ENCODE peak calls at places on chromosomes 11 and 22, in four cellular contexts. One of them, this sample, is unnamed.

GRCh38 chr22:41263704-41264103 is 22.3 kb downstream of the RANGAP1 start:
- DNase-seq in lower lobe of right lung: no peak
- DNase-seq in pancreas: no peak
- DNase-seq in neural progenitor cell: no peak
- DNase-seq in this sample: no peak

GRCh38 chr11:127055240-127055639 is 54.7 kb upstream of the KIRREL3 start:
- DNase-seq in lower lobe of right lung: no peak
- DNase-seq in pancreas: no peak
- DNase-seq in neural progenitor cell: no peak
- DNase-seq in this sample: no peak

GRCh38 chr11:61482513-61482912 is 26.0 kb upstream of the LRRC10B start:
- DNase-seq in lower lobe of right lung: no peak
- DNase-seq in pancreas: no peak
- DNase-seq in neural progenitor cell: peak; percentile 74
- DNase-seq in this sample: no peak

GRCh38 chr11:82823635-82824614 is 76.3 kb downstream of the PRCP start:
- DNase-seq in lower lobe of right lung: no peak
- DNase-seq in pancreas: no peak
- DNase-seq in neural progenitor cell: no peak
- DNase-seq in this sample: no peak

GRCh38 chr11:45662665-45663485 is 2.5 kb downstream of the CHST1 start:
- DNase-seq in lower lobe of right lung: no peak
- DNase-seq in pancreas: no peak
- DNase-seq in neural progenitor cell: peak; percentile 56
- DNase-seq in this sample: no peak

GRCh38 chr11:64123102-64123434 is 42.8 kb downstream of the MACROD1 start:
- DNase-seq in lower lobe of right lung: peak; percentile 83
- DNase-seq in pancreas: peak; percentile 90
- DNase-seq in neural progenitor cell: no peak
- DNase-seq in this sample: no peak

GRCh38 chr22:49693416-49693815 is 134.3 kb downstream of the BRD1 start:
- DNase-seq in lower lobe of right lung: no peak
- DNase-seq in pancreas: no peak
- DNase-seq in neural progenitor cell: no peak
- DNase-seq in this sample: no peak

GRCh38 chr11:69642549-69642912 is 1.6 kb downstream of the CCND1 start:
- DNase-seq in lower lobe of right lung: no peak
- DNase-seq in pancreas: no peak
- DNase-seq in neural progenitor cell: peak; percentile 60
- DNase-seq in this sample: peak; percentile 72

GRCh38 chr11:88102595-88102929 is 72.7 kb downstream of the RAB38 start:
- DNase-seq in lower lobe of right lung: no peak
- DNase-seq in pancreas: no peak
- DNase-seq in neural progenitor cell: no peak
- DNase-seq in this sample: no peak

GRCh38 chr11:3905080-3905953 is 49.9 kb downstream of the STIM1 start:
- DNase-seq in lower lobe of right lung: peak; percentile 57
- DNase-seq in pancreas: no peak
- DNase-seq in neural progenitor cell: peak; percentile 6
- DNase-seq in this sample: no peak

GRCh38 chr11:7413961-7414728 is 71.2 kb upstream of the OLFML1 start:
- DNase-seq in lower lobe of right lung: no peak
- DNase-seq in pancreas: no peak
- DNase-seq in neural progenitor cell: peak; percentile 35
- DNase-seq in this sample: no peak

GRCh38 chr11:44539971-44540370 is 25.5 kb upstream of the CD82 start:
- DNase-seq in lower lobe of right lung: no peak
- DNase-seq in pancreas: no peak
- DNase-seq in neural progenitor cell: no peak
- DNase-seq in this sample: no peak

GRCh38 chr22:21940521-21940920 is 12.1 kb downstream of the PPM1F start:
- DNase-seq in lower lobe of right lung: no peak
- DNase-seq in pancreas: no peak
- DNase-seq in neural progenitor cell: no peak
- DNase-seq in this sample: no peak
- H3K27ac ChIP-seq in lower lobe of right lung: peak overlapping the region; percentile 94
- H3K27ac ChIP-seq in pancreas: peak overlapping the region; percentile 11
- H3K27ac ChIP-seq in neural progenitor cell: no peak overlapping the region
- H3K27ac ChIP-seq in this sample: peak overlapping the region; percentile 90

DNA sequence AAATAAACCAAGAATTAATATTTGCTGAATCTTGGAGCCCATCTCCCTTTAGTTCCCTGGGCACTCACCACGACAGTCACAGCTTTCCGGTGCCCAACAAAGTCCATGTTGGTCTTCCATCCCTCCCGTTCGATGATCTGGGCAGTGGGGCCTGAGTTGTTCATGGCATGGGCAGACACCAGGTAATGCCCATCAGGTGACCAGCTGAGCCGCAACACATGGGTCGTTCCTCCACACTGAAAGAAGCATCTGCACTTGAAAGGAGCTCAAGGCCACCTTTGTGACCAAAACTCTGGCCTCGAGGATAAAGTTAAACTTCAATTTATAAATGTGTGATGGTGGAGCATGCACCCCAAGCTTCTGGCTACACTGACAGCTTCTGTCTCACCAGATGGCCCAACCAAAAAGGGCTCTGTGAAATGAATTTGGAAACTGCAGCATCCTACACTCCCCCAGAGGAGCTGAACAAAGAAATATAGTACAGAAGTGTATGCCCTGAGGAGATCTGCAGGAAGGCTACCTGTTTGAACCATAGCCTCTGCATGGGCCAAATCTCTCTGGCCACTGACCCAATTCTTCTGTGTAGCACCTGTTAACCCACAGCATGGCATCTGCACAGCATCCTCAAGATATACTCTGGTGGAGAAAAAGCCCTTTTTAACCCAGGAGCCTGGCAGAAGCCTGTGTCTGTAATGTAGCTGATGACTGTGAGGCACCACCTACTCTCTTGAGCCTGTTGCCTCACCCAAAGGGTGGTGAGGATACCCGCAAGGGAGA is 37.1 kb downstream of the HIRA start:
- DNase-seq in lower lobe of right lung: no peak
- DNase-seq in pancreas: no peak
- DNase-seq in neural progenitor cell: no peak
- DNase-seq in this sample: no peak
- H3K36me3 ChIP-seq in lower lobe of right lung: peaks cover 100% of the 10 kb centered on the region
- H3K36me3 ChIP-seq in pancreas: no peaks in the 10 kb centered on the region
- H3K36me3 ChIP-seq in neural progenitor cell: no peaks in the 10 kb centered on the region
- H3K36me3 ChIP-seq in this sample: no peaks in the 10 kb centered on the region

GRCh38 chr22:48265000-48265625 is 1502.7 kb downstream of the TBC1D22A start:
- DNase-seq in lower lobe of right lung: no peak
- DNase-seq in pancreas: no peak
- DNase-seq in neural progenitor cell: no peak
- DNase-seq in this sample: no peak
- H3K27ac ChIP-seq in lower lobe of right lung: no peak overlapping the region
- H3K27ac ChIP-seq in pancreas: no peak overlapping the region
- H3K27ac ChIP-seq in neural progenitor cell: no peak overlapping the region
- H3K27ac ChIP-seq in this sample: no peak overlapping the region

GRCh38 chr22:25718109-25718830 is 23.7 kb upstream of the MYO18B start:
- DNase-seq in lower lobe of right lung: no peak
- DNase-seq in pancreas: no peak
- DNase-seq in neural progenitor cell: no peak
- DNase-seq in this sample: no peak
- H3K36me3 ChIP-seq in lower lobe of right lung: peaks cover 56% of the 10 kb centered on the region
- H3K36me3 ChIP-seq in pancreas: no peaks in the 10 kb centered on the region
- H3K36me3 ChIP-seq in neural progenitor cell: no peaks in the 10 kb centered on the region
- H3K36me3 ChIP-seq in this sample: no peaks in the 10 kb centered on the region

GRCh38 chr11:13278620-13279486 is 1.3 kb downstream of the BMAL1 start:
- DNase-seq in lower lobe of right lung: peak; percentile 55
- DNase-seq in pancreas: no peak
- DNase-seq in neural progenitor cell: peak; percentile 66
- DNase-seq in this sample: no peak

GRCh38 chr11:13279487-13279834 is 1.9 kb downstream of the BMAL1 start:
- DNase-seq in lower lobe of right lung: no peak
- DNase-seq in pancreas: no peak
- DNase-seq in neural progenitor cell: no peak
- DNase-seq in this sample: no peak

GRCh38 chr11:13276852-13277718 is 505 bp upstream of the BMAL1 start:
- DNase-seq in lower lobe of right lung: peak; percentile 98
- DNase-seq in pancreas: peak; percentile 98
- DNase-seq in neural progenitor cell: peak; percentile 99
- DNase-seq in this sample: peak; percentile 98

GRCh38 chr11:13277719-13278619 is at the start of gene BMAL1:
- DNase-seq in lower lobe of right lung: peak; percentile 84
- DNase-seq in pancreas: peak; percentile 68
- DNase-seq in neural progenitor cell: peak; percentile 50
- DNase-seq in this sample: peak; percentile 78

DNA sequence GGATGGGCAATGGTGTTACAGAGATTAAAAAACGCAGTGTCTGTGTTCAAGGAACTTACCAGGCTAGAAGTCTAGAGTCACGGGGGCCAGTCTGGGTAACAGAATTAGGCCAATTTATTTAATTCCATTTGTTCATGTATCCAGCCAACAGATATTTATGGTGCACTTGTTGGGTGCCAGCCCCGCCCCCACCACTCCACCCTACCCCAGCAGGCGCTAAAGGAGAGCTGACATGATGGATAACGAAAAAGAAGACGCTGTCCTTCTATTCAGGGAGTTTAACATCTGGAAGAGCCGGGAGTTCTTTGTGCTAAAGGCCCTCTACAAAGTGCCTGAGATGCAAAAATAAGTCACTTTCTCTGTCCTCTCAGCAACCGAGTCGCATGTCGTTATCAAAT is 1.1 kb upstream of the BMAL1 start:
- DNase-seq in lower lobe of right lung: no peak
- DNase-seq in pancreas: no peak
- DNase-seq in neural progenitor cell: no peak
- DNase-seq in this sample: no peak
- H3K27ac ChIP-seq in lower lobe of right lung: peak overlapping the region; percentile 87
- H3K27ac ChIP-seq in pancreas: peak overlapping the region; percentile 87
- H3K27ac ChIP-seq in neural progenitor cell: no peak overlapping the region
- H3K27ac ChIP-seq in this sample: peak overlapping the region; percentile 91